ENCODE peak calls at places on chromosome 13, in nine cellular contexts. L is GM23338, R is K562, K is GM12878, D is HCT116, G is A549, C is Panc1, V is SK-N-SH, E is HepG2. W is an unnamed sample.

GRCh38 chr13:107866666-107867623 is 348.4 kb downstream of the LIG4 start:
- DNase-seq in L (peak), R (peak), K (no peak), D (no peak), G (no peak), C (no peak), V (peak), E (no peak), W (no peak)

GRCh38 chr13:49248433-49249002 is 793 bp downstream of the CDADC1 start:
- DNase-seq in L (no peak), R (peak), K (no peak), D (no peak), G (no peak), C (no peak), V (peak), E (peak), W (no peak)

GRCh38 chr13:113129921-113130750 is 7.5 kb downstream of the F10 start:
- DNase-seq in L (no peak), R (no peak), K (no peak), D (no peak), G (no peak), C (no peak), V (no peak), E (no peak), W (no peak)

GRCh38 chr13:40187836-40188591 is 478.4 kb downstream of the FOXO1 start:
- DNase-seq in L (peak), R (no peak), K (no peak), D (no peak), G (no peak), C (no peak), V (no peak), E (no peak), W (no peak)

GRCh38 chr13:70380809-70381208 is 272.6 kb upstream of the KLHL1 start:
- DNase-seq in L (no peak), R (no peak), K (no peak), D (no peak), G (no peak), C (no peak), V (no peak), E (no peak), W (no peak)

GRCh38 chr13:34730966-34731365 is 211.1 kb upstream of the NBEA start:
- DNase-seq in L (no peak), R (no peak), K (no peak), D (no peak), G (no peak), C (no peak), V (no peak), E (no peak), W (no peak)

GRCh38 chr13:28622286-28622685 is 36.6 kb upstream of the POMP start:
- DNase-seq in L (no peak), R (no peak), K (no peak), D (no peak), G (no peak), C (no peak), V (no peak), E (no peak), W (peak)

GRCh38 chr13:48586591-48587103 is 53.8 kb upstream of the RCBTB2 start:
- DNase-seq in L (no peak), R (peak), K (no peak), D (no peak), G (no peak), C (no peak), V (no peak), E (no peak), W (no peak)

GRCh38 chr13:111399334-111399733 is 78.9 kb downstream of the TEX29 start:
- DNase-seq in L (no peak), R (no peak), K (no peak), D (no peak), G (no peak), C (no peak), V (no peak), E (no peak), W (no peak)

GRCh38 chr13:34672631-34673030 is 269.4 kb upstream of the NBEA start:
- DNase-seq in L (no peak), R (no peak), K (no peak), D (no peak), G (no peak), C (no peak), V (no peak), E (no peak), W (no peak)

GRCh38 chr13:22387899-22388298 is 717.0 kb downstream of the FGF9 start:
- DNase-seq in L (no peak), R (no peak), K (no peak), D (no peak), G (no peak), C (no peak), V (no peak), E (no peak), W (no peak)

GRCh38 chr13:82947121-82948077 is 934.9 kb downstream of the SLITRK1 start:
- DNase-seq in L (no peak), R (no peak), K (no peak), D (no peak), G (peak), C (no peak), V (no peak), E (no peak), W (no peak)

GRCh38 chr13:67140006-67140405 is 90.1 kb downstream of the PCDH9 start:
- DNase-seq in L (no peak), R (no peak), K (no peak), D (no peak), G (no peak), C (no peak), V (no peak), E (no peak), W (no peak)

GRCh38 chr13:25652764-25653163 is 281.0 kb downstream of the ATP8A2 start:
- DNase-seq in L (peak), R (no peak), K (no peak), D (no peak), G (no peak), C (no peak), V (no peak), E (no peak), W (no peak)

GRCh38 chr13:29541400-29541799 is 54.1 kb downstream of the SLC7A1 start:
- DNase-seq in L (no peak), R (no peak), K (no peak), D (no peak), G (no peak), C (no peak), V (no peak), E (no peak), W (no peak)

GRCh38 chr13:31274345-31274870 is 74.6 kb downstream of the B3GLCT start:
- DNase-seq in L (no peak), R (no peak), K (no peak), D (no peak), G (no peak), C (no peak), V (no peak), E (no peak), W (no peak)

GRCh38 chr13:44904982-44905381 is 84.3 kb downstream of the NUFIP1 start:
- DNase-seq in L (no peak), R (no peak), K (no peak), D (no peak), G (peak), C (no peak), V (no peak), E (no peak), W (no peak)

GRCh38 chr13:113137656-113138292 is 15.2 kb downstream of the F10 start:
- DNase-seq in L (no peak), R (no peak), K (no peak), D (no peak), G (no peak), C (no peak), V (no peak), E (no peak), W (no peak)

GRCh38 chr13:41034862-41035261 is 15.7 kb upstream of the ELF1 start:
- DNase-seq in L (no peak), R (no peak), K (no peak), D (no peak), G (no peak), C (no peak), V (no peak), E (no peak), W (no peak)

GRCh38 chr13:76799696-76800095 is 86.5 kb downstream of the KCTD12 start:
- DNase-seq in L (no peak), R (no peak), K (no peak), D (no peak), G (no peak), C (no peak), V (no peak), E (no peak), W (no peak)

GRCh38 chr13:100534911-100535310 is 53.7 kb downstream of the GGACT start:
- DNase-seq in L (no peak), R (no peak), K (no peak), D (no peak), G (no peak), C (no peak), V (no peak), E (no peak), W (no peak)

GRCh38 chr13:113930711-113931637 is 42.9 kb downstream of the C13orf46 start:
- DNase-seq in L (no peak), R (no peak), K (peak), D (no peak), G (no peak), C (no peak), V (no peak), E (no peak), W (peak)

GRCh38 chr13:85798999-85799646 is at the start of gene SLITRK6:
- DNase-seq in L (peak), R (no peak), K (no peak), D (peak), G (peak), C (peak), V (peak), E (no peak), W (no peak)

GRCh38 chr13:31161583-31162150 is at the start of gene HSPH1:
- DNase-seq in L (peak), R (peak), K (peak), D (peak), G (peak), C (peak), V (peak), E (peak), W (peak)

GRCh38 chr13:73177911-73178565 is 119.2 kb downstream of the KLF5 start:
- DNase-seq in L (no peak), R (no peak), K (no peak), D (no peak), G (no peak), C (no peak), V (no peak), E (no peak), W (no peak)

GRCh38 chr13:83634601-83635000 is 247.7 kb downstream of the SLITRK1 start:
- DNase-seq in L (no peak), R (no peak), K (no peak), D (no peak), G (no peak), C (no peak), V (no peak), E (no peak), W (no peak)

GRCh38 chr13:26425439-26426358 is 131.8 kb upstream of the WASF3 start:
- DNase-seq in L (no peak), R (no peak), K (no peak), D (no peak), G (no peak), C (no peak), V (no peak), E (peak), W (no peak)

GRCh38 chr13:49297338-49297737 is 49.6 kb downstream of the CDADC1 start:
- DNase-seq in L (no peak), R (no peak), K (no peak), D (no peak), G (no peak), C (no peak), V (no peak), E (peak), W (no peak)

GRCh38 chr13:20118268-20119140 is 42.3 kb downstream of the GJA3 start:
- DNase-seq in L (peak), R (peak), K (no peak), D (no peak), G (peak), C (no peak), V (peak), E (no peak), W (peak)

GRCh38 chr13:110332750-110333149 is 25.7 kb downstream of the COL4A2 start:
- DNase-seq in L (no peak), R (no peak), K (no peak), D (no peak), G (no peak), C (no peak), V (no peak), E (no peak), W (no peak)

GRCh38 chr13:97849305-97849704 is 104.2 kb upstream of the IPO5 start:
- DNase-seq in L (peak), R (peak), K (peak), D (peak), G (peak), C (no peak), V (peak), E (peak), W (no peak)

GRCh38 chr13:73482556-73482955 is 423.8 kb downstream of the KLF5 start:
- DNase-seq in L (no peak), R (no peak), K (no peak), D (no peak), G (no peak), C (no peak), V (no peak), E (no peak), W (no peak)

GRCh38 chr13:102688306-102688973 is 6.4 kb downstream of the METTL21C start:
- DNase-seq in L (peak), R (no peak), K (no peak), D (no peak), G (no peak), C (no peak), V (no peak), E (no peak), W (no peak)

GRCh38 chr13:102690883-102691282 is 4.0 kb downstream of the METTL21C start:
- DNase-seq in L (no peak), R (no peak), K (no peak), D (no peak), G (no peak), C (no peak), V (peak), E (no peak), W (no peak)

GRCh38 chr13:102686024-102686423 is 8.8 kb downstream of the METTL21C start:
- DNase-seq in L (no peak), R (no peak), K (no peak), D (no peak), G (no peak), C (no peak), V (no peak), E (no peak), W (no peak)

GRCh38 chr13:102682727-102683126 is 12.1 kb downstream of the METTL21C start:
- DNase-seq in L (no peak), R (no peak), K (no peak), D (no peak), G (no peak), C (no peak), V (no peak), E (no peak), W (no peak)

DNA sequence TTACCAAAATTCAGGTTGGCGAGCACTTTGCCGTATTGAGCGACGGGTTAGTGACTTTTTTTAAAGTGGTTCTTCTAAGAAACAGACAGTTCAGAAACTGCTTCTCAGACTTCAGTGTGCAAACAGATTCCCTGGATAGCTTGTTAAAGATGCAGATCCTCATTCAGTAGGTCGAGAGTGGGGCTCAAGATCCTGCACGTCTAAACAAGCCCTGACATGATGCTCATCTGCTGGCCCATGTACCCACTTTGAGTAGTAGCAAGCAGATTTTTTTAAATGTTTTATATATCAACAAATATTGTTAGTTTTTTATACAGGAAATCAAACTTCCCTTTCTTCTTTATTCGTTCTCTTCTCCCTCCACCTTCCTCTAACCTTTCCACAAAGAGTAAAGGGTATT is 7.3 kb downstream of the METTL21C start:
- DNase-seq in L (no peak), R (no peak), K (no peak), D (no peak), G (no peak), C (no peak), V (no peak), E (no peak), W (no peak)
- TF ChIP-seq REST in L (no peak), R (no peak), K (no peak), D (no peak), G (no peak), C (no peak), V (no peak), E (no peak), W (no peak)

GRCh38 chr13:105031306-105031705 is 1504.2 kb downstream of the EFNB2 start:
- DNase-seq in L (no peak), R (no peak), K (no peak), D (no peak), G (no peak), C (no peak), V (no peak), E (no peak), W (no peak)

GRCh38 chr13:105033999-105034398 is 1501.5 kb downstream of the EFNB2 start:
- DNase-seq in L (peak), R (no peak), K (no peak), D (no peak), G (no peak), C (no peak), V (no peak), E (no peak), W (no peak)

GRCh38 chr13:105035092-105035491 is 1500.4 kb downstream of the EFNB2 start:
- DNase-seq in L (no peak), R (no peak), K (no peak), D (no peak), G (no peak), C (no peak), V (peak), E (no peak), W (no peak)

GRCh38 chr13:105030851-105031250 is 1504.6 kb downstream of the EFNB2 start:
- DNase-seq in L (no peak), R (no peak), K (no peak), D (no peak), G (no peak), C (no peak), V (no peak), E (no peak), W (no peak)
- TF ChIP-seq REST in L (no peak), R (no peak), K (no peak), D (no peak), G (no peak), C (no peak), V (no peak), E (no peak), W (no peak)

GRCh38 chr13:99344610-99345208 is 37.5 kb upstream of the GPR183 start:
- DNase-seq in L (no peak), R (no peak), K (no peak), D (no peak), G (no peak), C (no peak), V (no peak), E (no peak), W (no peak)

GRCh38 chr13:99341969-99342722 is 34.9 kb upstream of the GPR183 start:
- DNase-seq in L (no peak), R (no peak), K (no peak), D (no peak), G (no peak), C (no peak), V (no peak), E (no peak), W (no peak)

GRCh38 chr13:99345345-99345744 is 38.1 kb upstream of the GPR183 start:
- DNase-seq in L (no peak), R (no peak), K (no peak), D (no peak), G (no peak), C (no peak), V (no peak), E (no peak), W (no peak)

GRCh38 chr13:99340638-99341037 is 33.4 kb upstream of the GPR183 start:
- DNase-seq in L (no peak), R (no peak), K (no peak), D (no peak), G (no peak), C (no peak), V (no peak), E (no peak), W (no peak)

DNA sequence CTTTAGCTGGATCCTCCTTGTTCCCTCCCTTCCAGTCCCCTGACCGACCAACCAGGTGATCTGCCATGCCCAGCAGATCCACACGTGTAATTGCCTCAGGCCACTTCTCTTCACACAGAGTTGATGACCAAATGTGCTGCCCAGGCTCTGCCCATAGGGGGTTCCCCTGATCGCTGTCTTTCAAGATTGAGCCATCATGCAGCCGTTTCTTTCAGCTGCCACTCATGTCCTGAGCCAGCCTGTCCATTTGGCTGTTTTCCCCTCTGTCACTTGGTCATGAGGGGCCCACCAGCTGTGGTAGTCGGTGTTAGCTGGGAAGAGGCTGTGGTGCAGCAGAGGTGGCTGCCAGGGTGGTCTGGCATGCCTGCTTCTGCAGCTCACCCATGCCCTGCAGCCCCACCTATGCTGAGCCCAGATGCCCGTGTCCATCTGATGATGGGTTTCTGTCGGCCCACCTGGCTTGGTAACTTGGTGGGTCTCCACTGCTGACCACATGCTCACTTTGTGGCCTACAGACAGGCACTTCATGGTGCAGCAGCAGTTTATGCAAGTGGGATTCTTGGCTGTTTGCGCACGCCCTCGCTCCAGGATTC is 35.6 kb upstream of the GPR183 start:
- DNase-seq in L (no peak), R (no peak), K (no peak), D (no peak), G (peak), C (no peak), V (no peak), E (no peak), W (no peak)
- TF ChIP-seq REST in L (no peak), R (no peak), K (no peak), D (no peak), G (no peak), C (no peak), V (no peak), E (no peak), W (no peak)

GRCh38 chr13:33312150-33312908 is 26.8 kb upstream of the STARD13 start:
- DNase-seq in L (peak), R (no peak), K (no peak), D (no peak), G (peak), C (peak), V (no peak), E (peak), W (no peak)
- TF ChIP-seq REST in L (no peak), R (no peak), K (no peak), D (no peak), G (no peak), C (no peak), V (no peak), E (no peak), W (no peak)

DNA sequence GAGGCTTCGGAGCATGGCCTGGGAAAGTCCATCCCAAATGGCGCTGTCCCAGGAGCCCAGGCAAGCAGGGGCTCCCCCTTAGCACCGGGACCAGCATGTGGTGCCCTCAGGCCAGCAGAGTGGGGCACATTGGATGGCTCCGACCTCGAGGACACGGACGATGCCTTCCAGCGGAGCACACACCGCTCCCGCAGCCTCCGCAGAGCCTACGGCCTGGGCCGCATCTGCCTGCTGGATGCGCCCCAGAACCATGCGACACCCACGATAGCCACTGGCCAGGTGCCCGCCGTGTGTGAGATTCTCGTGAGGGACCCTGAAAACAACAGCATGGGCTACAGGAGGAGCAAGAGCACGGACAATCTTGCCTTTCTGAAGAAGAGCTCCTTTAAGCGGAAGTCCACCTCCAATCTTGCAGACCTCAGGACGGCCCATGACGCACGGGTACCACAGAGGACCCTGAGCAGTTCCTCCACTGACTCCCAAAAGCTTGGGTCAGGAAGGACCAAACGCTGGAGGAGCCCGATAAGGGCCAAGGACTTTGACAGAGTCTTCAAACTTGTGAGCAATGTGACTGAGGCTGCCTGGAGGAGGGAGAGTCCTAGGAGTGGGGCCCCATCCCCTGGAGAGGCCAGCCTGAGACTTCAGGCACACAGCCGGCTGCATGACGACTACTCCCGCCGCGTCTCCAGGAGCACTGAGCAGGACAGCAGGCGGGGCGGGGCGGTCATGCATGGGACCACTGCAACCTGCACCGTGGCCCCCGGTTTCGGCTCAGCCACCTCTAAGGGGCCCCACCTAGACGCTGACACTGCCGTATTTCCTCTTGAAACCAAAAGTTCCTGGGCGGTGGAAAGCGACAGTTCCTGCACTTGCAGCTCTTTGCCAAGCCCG is 63.1 kb downstream of the SPATA13 start:
- DNase-seq in L (no peak), R (no peak), K (no peak), D (no peak), G (no peak), C (no peak), V (no peak), E (no peak), W (no peak)
- TF ChIP-seq REST in L (no peak), R (no peak), K (no peak), D (no peak), G (no peak), C (no peak), V (no peak), E (no peak), W (no peak)